ENCODE peak calls at places on chromosomes 5 and 9, in six cellular contexts. One of them, this sample, is unnamed. For H3K4me1, the result is how much of the 10 kb centered on the place peaks cover.

GRCh38 chr9:127566351-127567001 is 45.6 kb upstream of the STXBP1 start:
- DNase-seq in adrenal gland: no peak
- DNase-seq in heart right ventricle: no peak
- DNase-seq in pancreas: no peak
- DNase-seq in mucosa of descending colon: peak
- DNase-seq in lung: peak
- DNase-seq in this sample: no peak

GRCh38 chr9:21060919-21061561 is 16.7 kb downstream of the IFNB1 start:
- DNase-seq in adrenal gland: no peak
- DNase-seq in pancreas: no peak
- DNase-seq in heart right ventricle: no peak
- DNase-seq in mucosa of descending colon: no peak
- DNase-seq in lung: no peak
- DNase-seq in this sample: no peak

GRCh38 chr9:130045657-130046450 is 2.9 kb upstream of the FNBP1 start:
- DNase-seq in adrenal gland: no peak
- DNase-seq in mucosa of descending colon: no peak
- DNase-seq in lung: no peak
- DNase-seq in heart right ventricle: no peak
- DNase-seq in pancreas: no peak
- DNase-seq in this sample: no peak

GRCh38 chr5:10655686-10656075 is 91.8 kb downstream of the ANKRD33B start:
- DNase-seq in adrenal gland: no peak
- DNase-seq in lung: no peak
- DNase-seq in mucosa of descending colon: no peak
- DNase-seq in heart right ventricle: no peak
- DNase-seq in pancreas: no peak
- DNase-seq in this sample: no peak

GRCh38 chr5:181186902-181187499 is 18.0 kb downstream of the TRIM7 start:
- DNase-seq in heart right ventricle: no peak
- DNase-seq in adrenal gland: no peak
- DNase-seq in mucosa of descending colon: no peak
- DNase-seq in pancreas: no peak
- DNase-seq in lung: no peak
- DNase-seq in this sample: no peak

GRCh38 chr9:7117676-7118561 is 360.1 kb downstream of the KDM4C start:
- DNase-seq in adrenal gland: no peak
- DNase-seq in lung: no peak
- DNase-seq in heart right ventricle: no peak
- DNase-seq in mucosa of descending colon: no peak
- DNase-seq in pancreas: no peak
- DNase-seq in this sample: no peak

GRCh38 chr5:159908201-159908940 is 7.9 kb upstream of the ADRA1B start:
- DNase-seq in heart right ventricle: no peak
- DNase-seq in mucosa of descending colon: no peak
- DNase-seq in lung: no peak
- DNase-seq in adrenal gland: no peak
- DNase-seq in pancreas: no peak
- DNase-seq in this sample: no peak

GRCh38 chr5:83265318-83265717 is 188.0 kb downstream of the XRCC4 start:
- DNase-seq in mucosa of descending colon: no peak
- DNase-seq in lung: no peak
- DNase-seq in heart right ventricle: no peak
- DNase-seq in adrenal gland: no peak
- DNase-seq in pancreas: peak
- DNase-seq in this sample: no peak

GRCh38 chr5:32163053-32163452 is 11.1 kb downstream of the GOLPH3 start:
- DNase-seq in pancreas: no peak
- DNase-seq in mucosa of descending colon: no peak
- DNase-seq in heart right ventricle: no peak
- DNase-seq in adrenal gland: no peak
- DNase-seq in lung: no peak
- DNase-seq in this sample: no peak

GRCh38 chr5:32159328-32160072 is 14.6 kb downstream of the GOLPH3 start:
- DNase-seq in lung: no peak
- DNase-seq in pancreas: no peak
- DNase-seq in mucosa of descending colon: no peak
- DNase-seq in adrenal gland: no peak
- DNase-seq in heart right ventricle: no peak
- DNase-seq in this sample: no peak

GRCh38 chr5:32165597-32165996 is 8.5 kb downstream of the GOLPH3 start:
- DNase-seq in lung: no peak
- DNase-seq in heart right ventricle: no peak
- DNase-seq in mucosa of descending colon: no peak
- DNase-seq in pancreas: no peak
- DNase-seq in adrenal gland: no peak
- DNase-seq in this sample: no peak

GRCh38 chr5:32160228-32160627 is 13.9 kb downstream of the GOLPH3 start:
- DNase-seq in adrenal gland: no peak
- DNase-seq in heart right ventricle: no peak
- DNase-seq in mucosa of descending colon: no peak
- DNase-seq in lung: no peak
- DNase-seq in pancreas: no peak
- DNase-seq in this sample: no peak

DNA sequence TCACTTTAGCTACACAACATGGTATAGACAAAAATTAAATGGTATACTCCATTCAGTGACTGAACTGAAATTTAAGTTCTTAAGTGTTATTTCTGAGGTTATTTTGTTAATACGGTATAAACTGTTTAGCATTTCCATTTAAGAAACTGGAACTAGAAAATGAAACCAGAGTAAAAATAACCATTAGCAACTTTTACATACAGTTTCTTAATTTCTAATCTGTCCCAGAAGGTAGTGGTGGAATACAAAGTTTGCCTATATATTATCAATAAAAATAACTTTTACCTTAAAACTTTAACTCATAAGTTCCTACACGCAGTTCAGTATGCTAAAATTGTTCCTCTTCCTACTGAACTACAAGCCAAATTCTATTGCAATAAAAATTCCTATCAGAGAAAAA is 10.3 kb downstream of the GOLPH3 start:
- DNase-seq in lung: no peak
- DNase-seq in heart right ventricle: no peak
- DNase-seq in adrenal gland: no peak
- DNase-seq in mucosa of descending colon: no peak
- DNase-seq in pancreas: no peak
- DNase-seq in this sample: no peak
- H3K4me1 ChIP-seq in lung: under half
- H3K4me1 ChIP-seq in heart right ventricle: half or more
- H3K4me1 ChIP-seq in adrenal gland: half or more
- H3K4me1 ChIP-seq in mucosa of descending colon: under half
- H3K4me1 ChIP-seq in pancreas: under half
- H3K4me1 ChIP-seq in this sample: under half

GRCh38 chr9:97633859-97634485 is 351 bp downstream of the NCBP1 start:
- DNase-seq in lung: no peak
- DNase-seq in pancreas: peak
- DNase-seq in mucosa of descending colon: no peak
- DNase-seq in adrenal gland: no peak
- DNase-seq in heart right ventricle: no peak
- DNase-seq in this sample: no peak

GRCh38 chr9:97636903-97637302 is 3.3 kb downstream of the NCBP1 start:
- DNase-seq in adrenal gland: no peak
- DNase-seq in heart right ventricle: no peak
- DNase-seq in lung: no peak
- DNase-seq in pancreas: no peak
- DNase-seq in mucosa of descending colon: no peak
- DNase-seq in this sample: no peak

GRCh38 chr9:97635026-97635425 is 1.4 kb downstream of the NCBP1 start:
- DNase-seq in lung: no peak
- DNase-seq in heart right ventricle: no peak
- DNase-seq in adrenal gland: no peak
- DNase-seq in mucosa of descending colon: no peak
- DNase-seq in pancreas: no peak
- DNase-seq in this sample: no peak

GRCh38 chr9:97640290-97640689 is 6.7 kb downstream of the NCBP1 start:
- DNase-seq in adrenal gland: no peak
- DNase-seq in heart right ventricle: no peak
- DNase-seq in mucosa of descending colon: no peak
- DNase-seq in pancreas: no peak
- DNase-seq in lung: no peak
- DNase-seq in this sample: no peak

DNA sequence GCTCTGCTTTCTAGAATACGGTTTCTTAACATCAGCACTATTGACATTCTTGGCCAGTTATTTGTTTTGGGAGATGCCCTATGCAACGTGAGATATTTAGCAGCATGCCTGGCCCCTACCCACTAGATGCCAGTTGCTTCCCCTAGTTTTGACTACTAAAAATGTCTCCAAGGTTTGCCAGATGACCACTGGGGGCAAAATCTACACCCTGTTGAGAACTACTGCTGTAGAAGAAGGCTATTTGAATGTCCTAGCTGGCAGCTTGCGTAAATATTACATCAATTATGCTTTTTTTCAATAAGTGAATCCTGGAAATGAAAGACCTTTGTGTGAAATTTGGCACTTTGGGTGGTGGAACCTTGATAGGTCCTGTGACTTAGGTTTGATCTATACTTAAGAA is 5.0 kb downstream of the NCBP1 start:
- DNase-seq in adrenal gland: no peak
- DNase-seq in mucosa of descending colon: no peak
- DNase-seq in pancreas: no peak
- DNase-seq in lung: no peak
- DNase-seq in heart right ventricle: no peak
- DNase-seq in this sample: no peak
- TF ChIP-seq CTCF in adrenal gland: no peak
- TF ChIP-seq CTCF in mucosa of descending colon: no peak
- TF ChIP-seq CTCF in pancreas: no peak
- TF ChIP-seq CTCF in lung: no peak
- TF ChIP-seq CTCF in heart right ventricle: no peak
- TF ChIP-seq CTCF in this sample: no peak

DNA sequence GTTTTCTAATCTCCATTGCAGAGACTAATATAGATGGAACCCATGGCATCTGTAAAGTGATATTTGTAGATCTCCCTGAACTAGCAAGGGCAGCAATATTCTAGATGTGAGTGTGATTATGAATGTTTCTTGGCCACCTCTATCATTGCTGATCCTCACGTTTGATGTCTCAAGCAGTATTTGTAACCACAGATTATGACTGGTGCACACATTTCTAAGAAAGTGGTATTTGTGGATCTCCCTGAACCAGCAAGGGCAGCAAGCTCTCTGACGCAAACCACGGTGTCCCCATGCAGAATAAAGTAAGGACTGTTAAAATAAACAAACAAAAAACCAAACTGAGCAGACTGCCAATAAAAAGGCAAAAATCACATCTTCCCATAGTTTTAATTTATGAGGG is 301.3 kb downstream of the CSNK1G3 start:
- DNase-seq in mucosa of descending colon: no peak
- DNase-seq in lung: no peak
- DNase-seq in pancreas: no peak
- DNase-seq in adrenal gland: no peak
- DNase-seq in heart right ventricle: no peak
- DNase-seq in this sample: no peak
- H3K4me1 ChIP-seq in mucosa of descending colon: under half
- H3K4me1 ChIP-seq in lung: under half
- H3K4me1 ChIP-seq in pancreas: under half
- H3K4me1 ChIP-seq in adrenal gland: under half
- H3K4me1 ChIP-seq in heart right ventricle: under half
- H3K4me1 ChIP-seq in this sample: under half

DNA sequence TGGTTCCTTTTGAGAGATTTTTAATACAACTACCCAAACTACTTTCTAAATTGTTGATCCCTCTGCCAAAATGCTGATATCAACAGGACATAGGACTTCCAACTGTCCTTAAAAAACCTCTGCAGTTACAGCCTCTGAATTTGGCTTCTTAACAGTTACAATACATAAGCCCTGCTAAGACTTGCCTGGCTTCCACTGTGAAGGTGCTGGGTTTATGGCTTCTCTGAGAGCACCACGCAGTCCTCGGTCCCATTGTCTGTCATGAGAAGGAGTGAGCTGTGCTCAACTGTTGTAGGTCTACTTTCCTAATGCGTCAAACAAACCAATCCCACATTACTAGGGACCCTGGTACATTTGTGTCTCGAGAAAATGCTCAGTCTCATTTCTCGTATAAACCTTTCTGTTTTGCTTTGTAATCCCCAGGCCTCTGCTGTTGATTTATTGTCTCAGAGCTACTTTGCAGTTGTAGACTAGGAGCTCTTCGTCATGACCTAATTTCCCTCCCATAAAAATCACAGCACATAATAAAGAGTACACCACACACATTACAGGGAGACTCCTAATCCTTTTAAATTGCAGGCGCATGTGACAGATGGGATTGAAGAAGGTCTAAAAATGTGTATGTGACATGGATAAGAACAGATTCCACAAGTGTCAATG is 274.9 kb downstream of the NR3C1 start:
- DNase-seq in pancreas: no peak
- DNase-seq in adrenal gland: no peak
- DNase-seq in mucosa of descending colon: no peak
- DNase-seq in lung: no peak
- DNase-seq in heart right ventricle: no peak
- DNase-seq in this sample: no peak
- TF ChIP-seq CTCF in pancreas: no peak
- TF ChIP-seq CTCF in adrenal gland: no peak
- TF ChIP-seq CTCF in mucosa of descending colon: no peak
- TF ChIP-seq CTCF in lung: no peak
- TF ChIP-seq CTCF in heart right ventricle: no peak
- TF ChIP-seq CTCF in this sample: no peak

GRCh38 chr9:14526504-14526903 is 166.7 kb downstream of the ZDHHC21 start:
- DNase-seq in lung: no peak
- DNase-seq in mucosa of descending colon: no peak
- DNase-seq in heart right ventricle: no peak
- DNase-seq in pancreas: no peak
- DNase-seq in adrenal gland: no peak
- DNase-seq in this sample: no peak
- H3K4me1 ChIP-seq in lung: under half
- H3K4me1 ChIP-seq in mucosa of descending colon: under half
- H3K4me1 ChIP-seq in heart right ventricle: under half
- H3K4me1 ChIP-seq in pancreas: under half
- H3K4me1 ChIP-seq in adrenal gland: under half
- H3K4me1 ChIP-seq in this sample: under half

DNA sequence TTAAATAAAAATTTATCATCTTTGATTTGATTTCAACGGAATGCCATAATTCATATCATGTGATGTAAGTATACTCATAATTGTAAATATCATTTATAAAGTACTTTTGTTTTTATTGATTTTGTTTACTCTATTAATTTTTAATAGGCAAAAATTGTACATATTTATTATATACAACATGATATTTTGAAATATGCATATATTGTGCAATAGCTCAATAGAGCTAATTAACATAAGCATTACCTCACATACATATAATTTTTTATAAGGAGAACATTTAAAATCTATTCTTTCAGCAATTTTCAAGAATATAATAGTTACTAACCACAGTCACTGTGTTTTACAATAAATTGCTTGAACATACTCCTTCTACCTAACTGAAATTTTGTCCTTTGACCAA is 25.0 kb upstream of the CCNH start:
- DNase-seq in adrenal gland: no peak
- DNase-seq in lung: no peak
- DNase-seq in pancreas: no peak
- DNase-seq in mucosa of descending colon: no peak
- DNase-seq in heart right ventricle: no peak
- DNase-seq in this sample: no peak
- TF ChIP-seq CTCF in adrenal gland: no peak
- TF ChIP-seq CTCF in lung: no peak
- TF ChIP-seq CTCF in pancreas: no peak
- TF ChIP-seq CTCF in mucosa of descending colon: no peak
- TF ChIP-seq CTCF in heart right ventricle: no peak
- TF ChIP-seq CTCF in this sample: no peak